ENCODE peak calls at places on chromosome 17, in five cellular contexts. One of them, this sample, is unnamed.

GRCh38 chr17:31696184-31696602 is 162.9 kb downstream of the COPRS start:
- DNase-seq in nephron progenitor cell: peak
- DNase-seq in suprapubic skin: peak
- DNase-seq in mesothelial cell of epicardium: peak
- DNase-seq in BJ: peak
- DNase-seq in this sample: no peak

GRCh38 chr17:78759969-78760352 is 22.1 kb downstream of the CYTH1 start:
- DNase-seq in nephron progenitor cell: no peak
- DNase-seq in suprapubic skin: no peak
- DNase-seq in mesothelial cell of epicardium: no peak
- DNase-seq in BJ: no peak
- DNase-seq in this sample: no peak

GRCh38 chr17:48441231-48441711 is 11.3 kb upstream of the SKAP1 start:
- DNase-seq in nephron progenitor cell: no peak
- DNase-seq in suprapubic skin: no peak
- DNase-seq in mesothelial cell of epicardium: no peak
- DNase-seq in BJ: no peak
- DNase-seq in this sample: no peak

GRCh38 chr17:78665952-78666920 is 89.0 kb upstream of the DNAH17 start:
- DNase-seq in nephron progenitor cell: no peak
- DNase-seq in suprapubic skin: no peak
- DNase-seq in mesothelial cell of epicardium: no peak
- DNase-seq in BJ: no peak
- DNase-seq in this sample: peak

GRCh38 chr17:8552582-8553320 is 77.8 kb downstream of the MYH10 start:
- DNase-seq in nephron progenitor cell: no peak
- DNase-seq in suprapubic skin: no peak
- DNase-seq in mesothelial cell of epicardium: no peak
- DNase-seq in BJ: peak
- DNase-seq in this sample: no peak

GRCh38 chr17:37742114-37742761 is 2.6 kb downstream of the HNF1B start:
- DNase-seq in nephron progenitor cell: peak
- DNase-seq in suprapubic skin: no peak
- DNase-seq in mesothelial cell of epicardium: no peak
- DNase-seq in BJ: no peak
- DNase-seq in this sample: peak

GRCh38 chr17:81371910-81372760 is 23.1 kb upstream of the BAHCC1 start:
- DNase-seq in nephron progenitor cell: peak
- DNase-seq in suprapubic skin: no peak
- DNase-seq in mesothelial cell of epicardium: no peak
- DNase-seq in BJ: no peak
- DNase-seq in this sample: peak

GRCh38 chr17:6753006-6753445 is 2.8 kb upstream of the XAF1 start:
- DNase-seq in nephron progenitor cell: no peak
- DNase-seq in suprapubic skin: peak
- DNase-seq in mesothelial cell of epicardium: no peak
- DNase-seq in BJ: peak
- DNase-seq in this sample: no peak

GRCh38 chr17:82014432-82014831 is 8.2 kb downstream of the CENPX start:
- DNase-seq in nephron progenitor cell: no peak
- DNase-seq in suprapubic skin: no peak
- DNase-seq in mesothelial cell of epicardium: no peak
- DNase-seq in BJ: no peak
- DNase-seq in this sample: no peak

DNA sequence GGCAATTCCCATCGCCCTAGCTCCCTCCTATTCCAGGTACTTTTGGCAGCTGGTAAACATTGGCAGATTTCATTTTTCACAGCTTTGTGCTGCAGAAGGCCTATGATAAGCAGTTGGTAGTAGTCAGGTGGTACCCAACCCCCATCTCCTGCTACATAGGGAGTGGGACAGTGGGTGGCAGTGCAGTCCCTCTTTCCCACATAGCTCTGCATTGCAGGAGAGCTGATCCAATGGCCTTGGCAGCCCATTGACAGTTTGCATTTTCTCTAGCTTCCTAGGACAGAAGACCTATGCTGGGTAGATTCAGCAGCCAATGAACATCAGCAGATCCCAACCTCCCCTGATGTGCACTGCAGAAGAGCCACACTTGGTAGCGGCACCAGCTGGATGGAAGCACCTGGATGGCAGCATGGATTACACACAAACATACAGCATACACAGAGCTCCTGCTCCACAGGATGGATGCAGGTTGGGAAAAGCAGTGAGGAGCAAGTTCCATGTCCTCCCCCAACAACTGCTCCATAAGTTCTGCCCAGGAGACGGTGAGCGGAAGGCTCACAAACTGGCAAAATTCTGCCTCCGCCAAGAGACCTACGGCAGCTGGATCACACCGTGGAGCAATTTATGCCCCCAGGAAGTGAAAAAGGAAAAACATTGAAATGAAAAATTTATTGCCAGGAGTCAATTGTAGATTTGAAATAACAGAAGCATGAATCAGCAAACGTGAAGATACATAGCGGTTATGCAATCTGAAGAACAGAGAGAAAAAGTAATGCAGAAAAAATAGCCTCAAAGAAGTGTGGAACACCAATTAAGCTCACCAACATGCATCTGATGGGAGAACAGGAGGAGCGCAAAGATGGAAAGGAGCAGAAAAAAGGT is 95.7 kb downstream of the CACNG1 start:
- DNase-seq in nephron progenitor cell: no peak
- DNase-seq in suprapubic skin: no peak
- DNase-seq in mesothelial cell of epicardium: no peak
- DNase-seq in BJ: no peak
- DNase-seq in this sample: peak
- TF ChIP-seq CTCF in nephron progenitor cell: no peak
- TF ChIP-seq CTCF in suprapubic skin: no peak
- TF ChIP-seq CTCF in mesothelial cell of epicardium: no peak
- TF ChIP-seq CTCF in BJ: no peak
- TF ChIP-seq CTCF in this sample: no peak

GRCh38 chr17:45818041-45818440 is 26.6 kb upstream of the SPPL2C start:
- DNase-seq in nephron progenitor cell: no peak
- DNase-seq in suprapubic skin: no peak
- DNase-seq in mesothelial cell of epicardium: no peak
- DNase-seq in BJ: no peak
- DNase-seq in this sample: no peak
- TF ChIP-seq CTCF in nephron progenitor cell: no peak
- TF ChIP-seq CTCF in suprapubic skin: no peak
- TF ChIP-seq CTCF in mesothelial cell of epicardium: no peak
- TF ChIP-seq CTCF in BJ: no peak
- TF ChIP-seq CTCF in this sample: no peak

GRCh38 chr17:63775420-63775819 is 1.4 kb downstream of the DDX42 start:
- DNase-seq in nephron progenitor cell: no peak
- DNase-seq in suprapubic skin: no peak
- DNase-seq in mesothelial cell of epicardium: no peak
- DNase-seq in BJ: no peak
- DNase-seq in this sample: no peak

GRCh38 chr17:63774982-63775290 is 966 bp downstream of the DDX42 start:
- DNase-seq in nephron progenitor cell: no peak
- DNase-seq in suprapubic skin: no peak
- DNase-seq in mesothelial cell of epicardium: no peak
- DNase-seq in BJ: no peak
- DNase-seq in this sample: no peak

GRCh38 chr17:63772801-63773271 is 561 bp downstream of the CCDC47 start:
- DNase-seq in nephron progenitor cell: no peak
- DNase-seq in suprapubic skin: no peak
- DNase-seq in mesothelial cell of epicardium: no peak
- DNase-seq in BJ: no peak
- DNase-seq in this sample: no peak

GRCh38 chr17:63773272-63774140 is at the start of gene CCDC47:
- DNase-seq in nephron progenitor cell: peak
- DNase-seq in suprapubic skin: peak
- DNase-seq in mesothelial cell of epicardium: peak
- DNase-seq in BJ: peak
- DNase-seq in this sample: peak

GRCh38 chr17:63774141-63774981 is at the start of gene DDX42:
- DNase-seq in nephron progenitor cell: peak
- DNase-seq in suprapubic skin: peak
- DNase-seq in mesothelial cell of epicardium: peak
- DNase-seq in BJ: no peak
- DNase-seq in this sample: peak
- TF ChIP-seq CTCF in nephron progenitor cell: no peak
- TF ChIP-seq CTCF in suprapubic skin: no peak
- TF ChIP-seq CTCF in mesothelial cell of epicardium: no peak
- TF ChIP-seq CTCF in BJ: peak
- TF ChIP-seq CTCF in this sample: no peak

GRCh38 chr17:18323007-18323406 is 7.9 kb downstream of the SMCR8 start:
- DNase-seq in nephron progenitor cell: no peak
- DNase-seq in suprapubic skin: no peak
- DNase-seq in mesothelial cell of epicardium: no peak
- DNase-seq in BJ: no peak
- DNase-seq in this sample: no peak

GRCh38 chr17:18319604-18320256 is 4.6 kb downstream of the SMCR8 start:
- DNase-seq in nephron progenitor cell: peak
- DNase-seq in suprapubic skin: no peak
- DNase-seq in mesothelial cell of epicardium: no peak
- DNase-seq in BJ: no peak
- DNase-seq in this sample: no peak

GRCh38 chr17:18322522-18322921 is 7.4 kb downstream of the SMCR8 start:
- DNase-seq in nephron progenitor cell: no peak
- DNase-seq in suprapubic skin: no peak
- DNase-seq in mesothelial cell of epicardium: no peak
- DNase-seq in BJ: no peak
- DNase-seq in this sample: no peak

GRCh38 chr17:18320301-18320700 is 5.2 kb downstream of the SMCR8 start:
- DNase-seq in nephron progenitor cell: no peak
- DNase-seq in suprapubic skin: no peak
- DNase-seq in mesothelial cell of epicardium: no peak
- DNase-seq in BJ: no peak
- DNase-seq in this sample: no peak

GRCh38 chr17:18321309-18321708 is 6.2 kb downstream of the SMCR8 start:
- DNase-seq in nephron progenitor cell: no peak
- DNase-seq in suprapubic skin: no peak
- DNase-seq in mesothelial cell of epicardium: no peak
- DNase-seq in BJ: no peak
- DNase-seq in this sample: no peak
- TF ChIP-seq CTCF in nephron progenitor cell: no peak
- TF ChIP-seq CTCF in suprapubic skin: no peak
- TF ChIP-seq CTCF in mesothelial cell of epicardium: no peak
- TF ChIP-seq CTCF in BJ: peak
- TF ChIP-seq CTCF in this sample: no peak

This sample was measured in Calu3.